ENCODE peak calls at places on chromosomes 5 and 9, in ten cellular contexts. I, K, R, X, Q, Z, S, H, E and C are unnamed samples.
A peak's percentile ranks its signal among the peaks of the same experiment; 100 is the strongest.

GRCh38 chr9:98228392-98229089 is 26.9 kb downstream of the TBC1D2 start:
- DNase-seq in Z (no peak), Q (no peak), E (peak; percentile 41), R (no peak), X (no peak), K (no peak), S (no peak), I (no peak), H (no peak), C (no peak)

GRCh38 chr9:76369583-76369982 is 24.6 kb downstream of the RFK start:
- DNase-seq in S (peak; percentile 86), K (peak; percentile 49), X (peak; percentile 84), I (peak; percentile 76), Q (peak; percentile 80), H (peak; percentile 36), E (no peak), R (peak; percentile 77), Z (no peak), C (no peak)

GRCh38 chr9:131773911-131774379 is 34.1 kb upstream of the RAPGEF1 start:
- DNase-seq in I (peak; percentile 94), R (peak; percentile 54), Q (peak; percentile 46), K (peak; percentile 46), E (no peak), Z (no peak), X (peak; percentile 52), S (peak; percentile 53), H (peak; percentile 73), C (peak; percentile 51)

GRCh38 chr5:138353550-138353893 is 1.0 kb downstream of the KDM3B start:
- DNase-seq in K (no peak), R (no peak), Z (no peak), E (no peak), X (no peak), S (no peak), I (no peak), H (no peak), Q (peak; percentile 34), C (no peak)

GRCh38 chr5:139105621-139106071 is 92.5 kb downstream of the SIL1 start:
- DNase-seq in Q (no peak), K (no peak), R (no peak), S (no peak), H (no peak), X (no peak), E (no peak), Z (no peak), I (peak; percentile 39), C (no peak)

GRCh38 chr9:129225815-129226214 is 47.8 kb upstream of the IER5L start:
- DNase-seq in H (peak; percentile 86), R (no peak), K (peak; percentile 79), I (peak; percentile 87), S (peak; percentile 95), E (no peak), Q (peak; percentile 91), X (peak; percentile 79), Z (no peak), C (peak; percentile 48)

GRCh38 chr9:111582888-111583287 is 16.6 kb downstream of the PTGR1 start:
- DNase-seq in H (peak; percentile 84), I (no peak), Q (no peak), R (peak; percentile 64), E (no peak), K (peak; percentile 29), Z (no peak), X (peak; percentile 49), S (peak; percentile 35), C (peak; percentile 30)

GRCh38 chr9:78521680-78522079 is 224.8 kb downstream of the PSAT1 start:
- DNase-seq in K (no peak), Q (no peak), R (no peak), Z (no peak), H (no peak), S (no peak), I (no peak), E (no peak), X (no peak), C (no peak)

GRCh38 chr5:14277407-14278320 is 134.5 kb downstream of the TRIO start:
- DNase-seq in X (no peak), Z (no peak), R (no peak), E (no peak), Q (no peak), H (no peak), S (no peak), K (no peak), I (no peak), C (no peak)
- TF ChIP-seq CTCF in X (no peak), Z (no peak), R (peak; percentile 37), E (no peak), Q (no peak), H (no peak), S (no peak), K (no peak), I (no peak), C (no peak)

GRCh38 chr5:21823588-21823987 is 1029.6 kb downstream of the CDH12 start:
- DNase-seq in X (peak; percentile 17), Q (no peak), E (no peak), Z (no peak), S (peak; percentile 14), H (peak; percentile 61), I (no peak), R (peak; percentile 60), K (no peak), C (no peak)

GRCh38 chr5:21820527-21820926 is 1032.6 kb downstream of the CDH12 start:
- DNase-seq in X (no peak), R (no peak), I (no peak), H (no peak), K (no peak), E (no peak), Z (no peak), S (no peak), Q (no peak), C (no peak)

GRCh38 chr5:21823076-21823574 is 1030.0 kb downstream of the CDH12 start:
- DNase-seq in H (peak; percentile 32), R (peak; percentile 35), K (no peak), S (no peak), E (no peak), Q (no peak), X (no peak), Z (no peak), I (no peak), C (no peak)

DNA sequence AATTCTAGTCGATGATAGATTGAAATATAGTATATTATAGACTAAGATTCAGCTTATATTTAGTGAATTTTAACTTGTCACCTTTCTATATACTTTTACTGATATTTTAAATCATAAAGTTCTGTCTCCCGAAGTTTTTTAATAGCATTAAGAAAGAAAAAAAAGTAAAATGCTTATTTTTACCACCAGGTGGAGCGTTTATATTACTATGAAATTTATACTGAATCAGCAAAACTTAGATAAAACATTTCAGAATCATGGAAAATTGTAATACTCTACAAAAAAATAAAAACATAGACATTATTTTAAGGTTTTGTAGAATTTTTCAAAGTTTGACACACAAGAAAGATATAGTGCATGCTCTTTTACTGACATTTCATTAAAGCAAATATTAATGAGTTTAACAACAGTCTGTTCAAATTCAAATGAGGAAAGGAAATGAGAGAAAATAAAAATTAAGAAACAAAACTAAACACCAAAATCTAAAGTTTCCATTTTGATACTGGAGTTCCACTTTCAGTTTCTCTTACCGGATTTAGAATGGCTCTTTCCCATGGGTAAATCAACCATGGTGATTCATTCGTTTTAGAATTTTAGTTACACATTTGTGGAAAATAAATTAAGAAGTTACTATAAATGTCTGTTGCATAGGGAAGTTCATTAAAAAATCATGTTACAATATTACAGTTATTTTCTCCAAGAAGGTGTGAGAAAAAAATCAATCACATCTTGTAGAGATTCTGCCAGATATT is 1035.3 kb downstream of the CDH12 start:
- DNase-seq in E (no peak), K (no peak), Z (no peak), R (peak; percentile 63), I (no peak), Q (no peak), H (peak; percentile 56), S (no peak), X (peak; percentile 19), C (no peak)
- TF ChIP-seq CTCF in E (no peak), K (no peak), Z (no peak), R (peak; percentile 74), I (peak; percentile 36), Q (peak; percentile 23), H (peak; percentile 24), S (no peak), X (peak; percentile 23), C (peak; percentile 71)

DNA sequence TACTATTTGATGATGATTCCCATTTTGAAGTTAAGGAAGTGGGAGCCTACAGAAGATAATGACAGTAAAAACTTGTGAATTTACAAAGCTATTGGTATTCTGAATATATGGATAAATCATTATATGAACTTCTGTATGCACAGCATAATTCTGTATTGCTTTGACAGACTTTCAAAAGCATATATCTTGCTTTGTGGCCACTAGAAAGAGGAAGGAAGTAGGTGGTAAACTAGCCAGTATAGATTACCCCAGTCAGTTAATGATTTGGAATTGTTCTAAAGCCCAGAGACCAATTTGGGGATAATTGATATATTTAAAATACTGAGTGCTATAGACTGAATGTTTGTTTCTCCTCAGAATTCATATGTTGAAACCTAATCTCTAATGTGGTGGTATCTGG is 53.0 kb downstream of the NR2F1 start:
- DNase-seq in E (no peak), X (no peak), I (no peak), H (no peak), Z (no peak), K (no peak), R (no peak), S (no peak), Q (no peak), C (no peak)
- TF ChIP-seq CTCF in E (no peak), X (no peak), I (no peak), H (no peak), Z (no peak), K (no peak), R (no peak), S (no peak), Q (no peak), C (no peak)

GRCh38 chr5:113056988-113057387 is 80.4 kb downstream of the DCP2 start:
- DNase-seq in R (no peak), K (no peak), H (no peak), Z (no peak), E (peak; percentile 46), X (no peak), I (no peak), S (no peak), Q (no peak), C (no peak)

GRCh38 chr5:113058706-113059226 is 82.2 kb downstream of the DCP2 start:
- DNase-seq in E (peak; percentile 28), S (no peak), Z (no peak), X (no peak), R (no peak), I (no peak), H (no peak), K (no peak), Q (no peak), C (no peak)

GRCh38 chr5:113059232-113059805 is 82.7 kb downstream of the DCP2 start:
- DNase-seq in E (peak; percentile 57), I (no peak), K (no peak), Q (peak; percentile 95), X (peak; percentile 86), Z (no peak), S (peak; percentile 96), H (peak; percentile 62), R (no peak), C (no peak)

GRCh38 chr5:113058269-113058668 is 81.7 kb downstream of the DCP2 start:
- DNase-seq in E (peak; percentile 52), R (no peak), K (no peak), S (no peak), H (no peak), I (no peak), Z (no peak), Q (no peak), X (no peak), C (no peak)

DNA sequence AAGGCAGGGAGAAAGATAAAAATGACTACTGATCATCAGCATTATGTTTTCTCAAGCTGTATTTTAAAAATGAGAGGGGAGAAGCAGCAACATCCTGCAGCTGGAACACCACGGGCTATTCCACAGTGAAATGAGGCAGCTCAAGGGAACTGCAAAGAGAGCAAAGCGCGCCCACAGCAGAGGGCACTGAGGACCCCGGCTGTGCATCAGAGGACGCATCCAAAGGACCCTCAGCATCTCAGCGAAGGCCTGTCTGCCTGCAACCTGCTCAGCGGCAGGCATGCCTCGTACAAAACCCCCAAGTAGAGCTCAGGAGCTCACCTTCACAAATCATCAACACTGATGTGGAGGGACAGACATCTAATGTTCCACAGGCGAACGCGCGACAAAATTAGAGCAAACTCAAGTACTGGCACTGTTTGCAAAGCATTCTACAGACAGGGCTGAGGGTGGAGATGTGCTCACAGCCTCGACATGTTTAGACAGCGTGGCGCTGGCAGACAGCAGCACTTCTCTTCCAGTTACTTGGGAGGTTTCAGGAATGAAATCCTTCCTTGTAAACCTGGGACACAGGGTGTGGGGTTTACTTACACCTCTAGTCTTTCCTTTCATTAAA is 80.9 kb downstream of the DCP2 start:
- DNase-seq in I (no peak), Q (no peak), S (no peak), X (no peak), E (peak; percentile 47), R (no peak), Z (no peak), K (no peak), H (no peak), C (no peak)
- TF ChIP-seq CTCF in I (no peak), Q (no peak), S (no peak), X (no peak), E (no peak), R (no peak), Z (no peak), K (no peak), H (no peak), C (no peak)